ENCODE peak calls at places on chromosomes 2 and 18, in six cellular contexts. L, N, C, U, K and M are unnamed samples.

GRCh38 chr18:9400197-9400596 is 65.6 kb downstream of the TWSG1 start:
- DNase-seq in N (no peak), K (no peak), C (no peak), U (no peak), L (no peak), M (no peak)

GRCh38 chr2:217934321-217935131 is 68.3 kb downstream of the TNS1 start:
- DNase-seq in U (no peak), K (no peak), N (peak), L (no peak), C (peak), M (peak)

GRCh38 chr2:106124787-106125549 is 69.1 kb downstream of the UXS1 start:
- DNase-seq in L (no peak), U (no peak), N (no peak), C (no peak), K (no peak), M (no peak)

GRCh38 chr2:11877764-11878163 is 131.3 kb downstream of the LPIN1 start:
- DNase-seq in L (no peak), U (no peak), C (no peak), N (no peak), K (no peak), M (no peak)

GRCh38 chr2:194750926-194751325 is 906.1 kb upstream of the SLC39A10 start:
- DNase-seq in C (no peak), L (no peak), K (no peak), U (no peak), N (no peak), M (no peak)

GRCh38 chr18:79577451-79578395 is 101.9 kb upstream of the CTDP1 start:
- DNase-seq in U (no peak), N (peak), L (no peak), K (no peak), C (no peak), M (no peak)

GRCh38 chr2:192194866-192195547 is at the start of gene TMEFF2:
- DNase-seq in N (peak), K (peak), L (peak), C (peak), U (peak), M (no peak)

GRCh38 chr2:226766352-226767055 is 33.1 kb downstream of the IRS1 start:
- DNase-seq in K (no peak), N (no peak), C (no peak), L (no peak), U (no peak), M (no peak)

GRCh38 chr2:174153757-174154680 is 94.3 kb downstream of the OLA1 start:
- DNase-seq in U (no peak), N (no peak), C (no peak), K (no peak), L (no peak), M (no peak)

GRCh38 chr2:142130111-142131015 is 453 bp downstream of the LRP1B start:
- DNase-seq in U (peak), N (peak), L (peak), K (peak), C (peak), M (no peak)

GRCh38 chr18:23693849-23694248 is 4.6 kb downstream of the LAMA3 start:
- DNase-seq in L (no peak), K (no peak), N (no peak), U (no peak), C (peak), M (no peak)

GRCh38 chr2:180944372-180944771 is 36.0 kb upstream of the UBE2E3 start:
- DNase-seq in C (no peak), L (no peak), N (no peak), U (no peak), K (no peak), M (no peak)

GRCh38 chr2:230737791-230738226 is 25.2 kb downstream of the CAB39 start:
- DNase-seq in N (no peak), K (no peak), L (no peak), C (no peak), U (no peak), M (no peak)

GRCh38 chr18:8730080-8730827 is 24.9 kb downstream of the MTCL1 start:
- DNase-seq in L (peak), C (peak), K (no peak), N (peak), U (no peak), M (no peak)